ENCODE peak calls at places on chromosomes 16 and 17, in five cellular contexts. E is GM04504, M is GF-D8, B is BE2C, Z is neural crest cell. N is an unnamed sample.

GRCh38 chr16:23026777-23027362 is 122.4 kb downstream of the USP31 start:
- DNase-seq in E (peak; percentile 3), M (no peak), B (no peak), Z (peak; percentile 57), N (no peak)

GRCh38 chr16:51416921-51417320 is 265.9 kb upstream of the SALL1 start:
- DNase-seq in E (no peak), M (no peak), B (no peak), Z (no peak), N (no peak)

GRCh38 chr16:87982491-87983415 is 31.5 kb downstream of the BANP start:
- DNase-seq in E (no peak), M (no peak), B (no peak), Z (no peak), N (no peak)

GRCh38 chr17:50175035-50175788 is 9.4 kb downstream of the SGCA start:
- DNase-seq in E (no peak), M (no peak), B (no peak), Z (no peak), N (no peak)

GRCh38 chr17:82051776-82052637 is at the start of the genes GPS1 and RFNG:
- DNase-seq in E (peak; percentile 10), M (no peak), B (peak; percentile 84), Z (peak; percentile 58), N (no peak)

GRCh38 chr17:50144346-50144745 is 6.1 kb downstream of the PPP1R9B start:
- DNase-seq in E (no peak), M (no peak), B (no peak), Z (no peak), N (no peak)

GRCh38 chr16:22632621-22633020 is 121.9 kb downstream of the NPIPB5 start:
- DNase-seq in E (no peak), M (no peak), B (no peak), Z (no peak), N (no peak)

GRCh38 chr17:1070411-1070810 is 73.5 kb downstream of the TIMM22 start:
- DNase-seq in E (no peak), M (no peak), B (no peak), Z (no peak), N (no peak)

GRCh38 chr17:64608571-64608981 is 53.5 kb downstream of the SMURF2 start:
- DNase-seq in E (no peak), M (no peak), B (no peak), Z (no peak), N (no peak)

GRCh38 chr17:2901582-2901981 is 105.3 kb downstream of the RAP1GAP2 start:
- DNase-seq in E (no peak), M (no peak), B (peak; percentile 23), Z (no peak), N (no peak)